ENCODE peak calls at places on chromosomes 13 and 19, in four cellular contexts. C is stimulated activated naive CD8-positive, alpha-beta T cell treated with anti-CD3 and anti-CD28 coated beads, Interleukin-15, amount 100 ng/mL, for 72 hours; H is stimulated activated CD8-positive, alpha-beta memory T cell treated with anti-CD3 and anti-CD28 coated beads, Interleukin-15, amount 100 ng/mL, for 4 hours; L is NCI-H446 treated with DMSO at 0.1 percent for 48 hours. B is an unnamed sample.

GRCh38 chr19:12364391-12365093 is 941 bp downstream of the ZNF442 start:
- DNase-seq in C (peak), H (no peak), L (no peak), B (no peak)

GRCh38 chr13:26198116-26198515 is 24.0 kb downstream of the RNF6 start:
- DNase-seq in C (no peak), H (no peak), L (no peak), B (no peak)

GRCh38 chr13:111790621-111791020 is 276.3 kb upstream of the SOX1 start:
- DNase-seq in C (no peak), H (no peak), L (no peak), B (no peak)

GRCh38 chr19:44955500-44956439 is 590 bp downstream of the CLPTM1 start:
- DNase-seq in C (no peak), H (no peak), L (no peak), B (peak)

GRCh38 chr19:15621801-15622200 is 6.8 kb downstream of the CYP4F8 start:
- DNase-seq in C (no peak), H (no peak), L (no peak), B (no peak)

GRCh38 chr13:25689539-25689938 is 317.8 kb downstream of the ATP8A2 start:
- DNase-seq in C (no peak), H (no peak), L (no peak), B (no peak)

GRCh38 chr19:16957151-16957662 is 68.4 kb downstream of the F2RL3 start:
- DNase-seq in C (no peak), H (no peak), L (peak), B (no peak)

GRCh38 chr19:38478273-38478971 is 44.9 kb downstream of the RYR1 start:
- DNase-seq in C (no peak), H (no peak), L (no peak), B (no peak)

GRCh38 chr13:75368167-75368566 is 113.8 kb downstream of the TBC1D4 start:
- DNase-seq in C (no peak), H (no peak), L (no peak), B (peak)

GRCh38 chr13:41222259-41222852 is 28.0 kb upstream of the KBTBD7 start:
- DNase-seq in C (peak), H (peak), L (peak), B (peak)

GRCh38 chr13:112066624-112067004 is 335 bp upstream of the SOX1 start:
- DNase-seq in C (peak), H (peak), L (no peak), B (no peak)

GRCh38 chr13:114222461-114222968 is 12.2 kb upstream of the CDC16 start:
- DNase-seq in C (no peak), H (no peak), L (no peak), B (no peak)